ENCODE peak calls at places on chromosomes 12 and 14, in nine cellular contexts. One of them, this sample, is unnamed.

GRCh38 chr14:93655078-93655750 is 133.1 kb downstream of the PRIMA1 start:
- DNase-seq in NCI-H1092 treated with DMSO at 0.1 percent for 48 hours: peak; percentile 49
- DNase-seq in fibroblast of lung: peak; percentile 44
- DNase-seq in CD8-positive, alpha-beta memory T cell: no peak
- DNase-seq in bronchial epithelial cell: peak; percentile 62
- DNase-seq in non-pigmented ciliary epithelial cell: peak; percentile 2
- DNase-seq in LoVo: peak; percentile 49
- DNase-seq in stimulated activated CD4-positive, alpha-beta T cell treated with anti-CD3 and anti-CD28 coated beads, Interleukin-4, amount 100 ng/mL, for 4 hours: no peak
- DNase-seq in psoas muscle: no peak
- DNase-seq in this sample: peak; percentile 39

GRCh38 chr14:102510616-102511520 is 1.3 kb upstream of the ANKRD9 start:
- DNase-seq in LoVo: no peak
- DNase-seq in non-pigmented ciliary epithelial cell: no peak
- DNase-seq in fibroblast of lung: no peak
- DNase-seq in NCI-H1092 treated with DMSO at 0.1 percent for 48 hours: no peak
- DNase-seq in stimulated activated CD4-positive, alpha-beta T cell treated with anti-CD3 and anti-CD28 coated beads, Interleukin-4, amount 100 ng/mL, for 4 hours: no peak
- DNase-seq in psoas muscle: no peak
- DNase-seq in CD8-positive, alpha-beta memory T cell: peak; percentile 21
- DNase-seq in bronchial epithelial cell: peak; percentile 35
- DNase-seq in this sample: no peak

GRCh38 chr14:60695327-60695726 is 28.8 kb downstream of the SIX4 start:
- DNase-seq in non-pigmented ciliary epithelial cell: no peak
- DNase-seq in psoas muscle: no peak
- DNase-seq in LoVo: no peak
- DNase-seq in fibroblast of lung: no peak
- DNase-seq in CD8-positive, alpha-beta memory T cell: no peak
- DNase-seq in stimulated activated CD4-positive, alpha-beta T cell treated with anti-CD3 and anti-CD28 coated beads, Interleukin-4, amount 100 ng/mL, for 4 hours: no peak
- DNase-seq in NCI-H1092 treated with DMSO at 0.1 percent for 48 hours: no peak
- DNase-seq in bronchial epithelial cell: no peak
- DNase-seq in this sample: no peak

GRCh38 chr14:72552236-72552635 is 341.7 kb downstream of the DPF3 start:
- DNase-seq in stimulated activated CD4-positive, alpha-beta T cell treated with anti-CD3 and anti-CD28 coated beads, Interleukin-4, amount 100 ng/mL, for 4 hours: no peak
- DNase-seq in non-pigmented ciliary epithelial cell: no peak
- DNase-seq in CD8-positive, alpha-beta memory T cell: no peak
- DNase-seq in bronchial epithelial cell: no peak
- DNase-seq in fibroblast of lung: no peak
- DNase-seq in NCI-H1092 treated with DMSO at 0.1 percent for 48 hours: no peak
- DNase-seq in psoas muscle: no peak
- DNase-seq in LoVo: no peak
- DNase-seq in this sample: no peak

GRCh38 chr14:102878970-102879460 is 43.4 kb upstream of the AMN start:
- DNase-seq in LoVo: no peak
- DNase-seq in non-pigmented ciliary epithelial cell: no peak
- DNase-seq in NCI-H1092 treated with DMSO at 0.1 percent for 48 hours: no peak
- DNase-seq in fibroblast of lung: no peak
- DNase-seq in bronchial epithelial cell: peak; percentile 7
- DNase-seq in stimulated activated CD4-positive, alpha-beta T cell treated with anti-CD3 and anti-CD28 coated beads, Interleukin-4, amount 100 ng/mL, for 4 hours: no peak
- DNase-seq in CD8-positive, alpha-beta memory T cell: no peak
- DNase-seq in psoas muscle: no peak
- DNase-seq in this sample: no peak

GRCh38 chr12:54329756-54330155 is 4.8 kb downstream of the COPZ1 start:
- DNase-seq in non-pigmented ciliary epithelial cell: no peak
- DNase-seq in bronchial epithelial cell: no peak
- DNase-seq in LoVo: no peak
- DNase-seq in CD8-positive, alpha-beta memory T cell: no peak
- DNase-seq in stimulated activated CD4-positive, alpha-beta T cell treated with anti-CD3 and anti-CD28 coated beads, Interleukin-4, amount 100 ng/mL, for 4 hours: no peak
- DNase-seq in fibroblast of lung: no peak
- DNase-seq in NCI-H1092 treated with DMSO at 0.1 percent for 48 hours: no peak
- DNase-seq in psoas muscle: no peak
- DNase-seq in this sample: no peak

GRCh38 chr14:89000007-89000942 is 175.8 kb downstream of the TTC8 start:
- DNase-seq in bronchial epithelial cell: peak; percentile 97
- DNase-seq in psoas muscle: peak; percentile 53
- DNase-seq in LoVo: peak; percentile 56
- DNase-seq in NCI-H1092 treated with DMSO at 0.1 percent for 48 hours: no peak
- DNase-seq in non-pigmented ciliary epithelial cell: peak; percentile 90
- DNase-seq in stimulated activated CD4-positive, alpha-beta T cell treated with anti-CD3 and anti-CD28 coated beads, Interleukin-4, amount 100 ng/mL, for 4 hours: peak; percentile 10
- DNase-seq in CD8-positive, alpha-beta memory T cell: no peak
- DNase-seq in fibroblast of lung: peak; percentile 96
- DNase-seq in this sample: peak; percentile 98

GRCh38 chr12:89529738-89530137 is 3.9 kb upstream of the POC1B start:
- DNase-seq in psoas muscle: no peak
- DNase-seq in LoVo: peak; percentile 66
- DNase-seq in fibroblast of lung: peak; percentile 75
- DNase-seq in NCI-H1092 treated with DMSO at 0.1 percent for 48 hours: peak; percentile 24
- DNase-seq in bronchial epithelial cell: peak; percentile 64
- DNase-seq in non-pigmented ciliary epithelial cell: no peak
- DNase-seq in CD8-positive, alpha-beta memory T cell: peak; percentile 45
- DNase-seq in stimulated activated CD4-positive, alpha-beta T cell treated with anti-CD3 and anti-CD28 coated beads, Interleukin-4, amount 100 ng/mL, for 4 hours: no peak
- DNase-seq in this sample: peak; percentile 30

GRCh38 chr14:104989951-104990303 is 4.3 kb downstream of the CLBA1 start:
- DNase-seq in bronchial epithelial cell: no peak
- DNase-seq in CD8-positive, alpha-beta memory T cell: no peak
- DNase-seq in NCI-H1092 treated with DMSO at 0.1 percent for 48 hours: no peak
- DNase-seq in psoas muscle: no peak
- DNase-seq in non-pigmented ciliary epithelial cell: no peak
- DNase-seq in stimulated activated CD4-positive, alpha-beta T cell treated with anti-CD3 and anti-CD28 coated beads, Interleukin-4, amount 100 ng/mL, for 4 hours: no peak
- DNase-seq in LoVo: no peak
- DNase-seq in fibroblast of lung: no peak
- DNase-seq in this sample: no peak

GRCh38 chr12:123329799-123330198 is 34.8 kb downstream of the SBNO1 start:
- DNase-seq in stimulated activated CD4-positive, alpha-beta T cell treated with anti-CD3 and anti-CD28 coated beads, Interleukin-4, amount 100 ng/mL, for 4 hours: no peak
- DNase-seq in LoVo: no peak
- DNase-seq in NCI-H1092 treated with DMSO at 0.1 percent for 48 hours: no peak
- DNase-seq in bronchial epithelial cell: no peak
- DNase-seq in CD8-positive, alpha-beta memory T cell: no peak
- DNase-seq in non-pigmented ciliary epithelial cell: no peak
- DNase-seq in psoas muscle: no peak
- DNase-seq in fibroblast of lung: no peak
- DNase-seq in this sample: no peak

GRCh38 chr14:73814158-73814557 is 37.5 kb upstream of the PTGR2 start:
- DNase-seq in LoVo: no peak
- DNase-seq in stimulated activated CD4-positive, alpha-beta T cell treated with anti-CD3 and anti-CD28 coated beads, Interleukin-4, amount 100 ng/mL, for 4 hours: no peak
- DNase-seq in bronchial epithelial cell: no peak
- DNase-seq in CD8-positive, alpha-beta memory T cell: no peak
- DNase-seq in psoas muscle: no peak
- DNase-seq in NCI-H1092 treated with DMSO at 0.1 percent for 48 hours: no peak
- DNase-seq in fibroblast of lung: no peak
- DNase-seq in non-pigmented ciliary epithelial cell: no peak
- DNase-seq in this sample: no peak

GRCh38 chr12:2613674-2614073 is 181.1 kb upstream of the FKBP4 start:
- DNase-seq in psoas muscle: no peak
- DNase-seq in CD8-positive, alpha-beta memory T cell: no peak
- DNase-seq in non-pigmented ciliary epithelial cell: peak; percentile 87
- DNase-seq in stimulated activated CD4-positive, alpha-beta T cell treated with anti-CD3 and anti-CD28 coated beads, Interleukin-4, amount 100 ng/mL, for 4 hours: no peak
- DNase-seq in bronchial epithelial cell: peak; percentile 73
- DNase-seq in fibroblast of lung: peak; percentile 97
- DNase-seq in NCI-H1092 treated with DMSO at 0.1 percent for 48 hours: no peak
- DNase-seq in LoVo: peak; percentile 51
- DNase-seq in this sample: peak; percentile 89

GRCh38 chr14:68449565-68450295 is 343.1 kb downstream of the ZFP36L1 start:
- DNase-seq in psoas muscle: no peak
- DNase-seq in fibroblast of lung: no peak
- DNase-seq in stimulated activated CD4-positive, alpha-beta T cell treated with anti-CD3 and anti-CD28 coated beads, Interleukin-4, amount 100 ng/mL, for 4 hours: no peak
- DNase-seq in bronchial epithelial cell: no peak
- DNase-seq in CD8-positive, alpha-beta memory T cell: no peak
- DNase-seq in non-pigmented ciliary epithelial cell: no peak
- DNase-seq in NCI-H1092 treated with DMSO at 0.1 percent for 48 hours: no peak
- DNase-seq in LoVo: no peak
- DNase-seq in this sample: no peak

GRCh38 chr14:98198385-98198784 is 1073.6 kb downstream of the BCL11B start:
- DNase-seq in CD8-positive, alpha-beta memory T cell: no peak
- DNase-seq in fibroblast of lung: no peak
- DNase-seq in stimulated activated CD4-positive, alpha-beta T cell treated with anti-CD3 and anti-CD28 coated beads, Interleukin-4, amount 100 ng/mL, for 4 hours: peak; percentile 37
- DNase-seq in psoas muscle: no peak
- DNase-seq in LoVo: no peak
- DNase-seq in NCI-H1092 treated with DMSO at 0.1 percent for 48 hours: no peak
- DNase-seq in non-pigmented ciliary epithelial cell: no peak
- DNase-seq in bronchial epithelial cell: peak; percentile 28
- DNase-seq in this sample: peak; percentile 29

GRCh38 chr12:69415471-69416275 is 54.5 kb upstream of the FRS2 start:
- DNase-seq in LoVo: peak; percentile 8
- DNase-seq in non-pigmented ciliary epithelial cell: peak; percentile 65
- DNase-seq in bronchial epithelial cell: peak; percentile 69
- DNase-seq in stimulated activated CD4-positive, alpha-beta T cell treated with anti-CD3 and anti-CD28 coated beads, Interleukin-4, amount 100 ng/mL, for 4 hours: no peak
- DNase-seq in NCI-H1092 treated with DMSO at 0.1 percent for 48 hours: peak; percentile 2
- DNase-seq in psoas muscle: peak; percentile 70
- DNase-seq in CD8-positive, alpha-beta memory T cell: no peak
- DNase-seq in fibroblast of lung: peak; percentile 95
- DNase-seq in this sample: peak; percentile 53

GRCh38 chr12:98154850-98155249 is 360.5 kb upstream of the TMPO start:
- DNase-seq in stimulated activated CD4-positive, alpha-beta T cell treated with anti-CD3 and anti-CD28 coated beads, Interleukin-4, amount 100 ng/mL, for 4 hours: no peak
- DNase-seq in CD8-positive, alpha-beta memory T cell: no peak
- DNase-seq in NCI-H1092 treated with DMSO at 0.1 percent for 48 hours: peak; percentile 62
- DNase-seq in fibroblast of lung: peak; percentile 1
- DNase-seq in non-pigmented ciliary epithelial cell: peak; percentile 19
- DNase-seq in psoas muscle: no peak
- DNase-seq in bronchial epithelial cell: peak; percentile 28
- DNase-seq in LoVo: peak; percentile 12
- DNase-seq in this sample: no peak

GRCh38 chr14:31990959-31991541 is 86.1 kb upstream of the ARHGAP5 start:
- DNase-seq in non-pigmented ciliary epithelial cell: no peak
- DNase-seq in LoVo: no peak
- DNase-seq in fibroblast of lung: peak; percentile 18
- DNase-seq in psoas muscle: no peak
- DNase-seq in stimulated activated CD4-positive, alpha-beta T cell treated with anti-CD3 and anti-CD28 coated beads, Interleukin-4, amount 100 ng/mL, for 4 hours: no peak
- DNase-seq in CD8-positive, alpha-beta memory T cell: no peak
- DNase-seq in NCI-H1092 treated with DMSO at 0.1 percent for 48 hours: no peak
- DNase-seq in bronchial epithelial cell: no peak
- DNase-seq in this sample: no peak

This sample was measured in H4.